ENCODE peak calls at places on chromosomes 16 and 17, in seven cellular contexts. E is NCI-H1105; Z is endothelial cell; O is DMS153; S is central memory CD4-positive, alpha-beta T cell; G is hypothalamus; U is CD8-positive, alpha-beta T cell. L is an unnamed sample.

GRCh38 chr16:82796047-82796446 is 169.3 kb downstream of the CDH13 start:
- DNase-seq in S (no peak), Z (no peak), G (no peak), E (no peak), O (no peak), U (no peak), L (no peak)

GRCh38 chr17:77802811-77803220 is 155.7 kb upstream of the TNRC6C start:
- DNase-seq in U (no peak), O (peak; percentile 74), Z (peak; percentile 34), G (peak; percentile 17), E (peak; percentile 72), S (no peak), L (no peak)

GRCh38 chr17:82321947-82322466 is 4.6 kb upstream of the CD7 start:
- DNase-seq in U (no peak), E (no peak), G (no peak), O (no peak), S (no peak), Z (no peak), L (no peak)

GRCh38 chr17:17824119-17824779 is 12.5 kb downstream of the SREBF1 start:
- DNase-seq in U (no peak), Z (no peak), G (peak; percentile 47), E (peak; percentile 93), O (no peak), S (no peak), L (no peak)

GRCh38 chr17:20273741-20274500 is 193.4 kb downstream of the LGALS9B start:
- DNase-seq in O (no peak), G (no peak), S (no peak), U (no peak), E (no peak), Z (no peak), L (no peak)

GRCh38 chr16:76280421-76280820 is 3.2 kb downstream of the CNTNAP4 start:
- DNase-seq in G (no peak), U (no peak), Z (no peak), E (no peak), S (no peak), O (no peak), L (no peak)

GRCh38 chr16:57462978-57463362 is 491 bp downstream of the POLR2C start:
- DNase-seq in O (no peak), Z (no peak), G (no peak), S (no peak), U (no peak), E (no peak), L (no peak)

GRCh38 chr17:31696184-31696602 is 162.9 kb downstream of the COPRS start:
- DNase-seq in G (peak; percentile 60), S (no peak), E (no peak), O (no peak), Z (no peak), U (no peak), L (no peak)

GRCh38 chr16:9817586-9817985 is 364.6 kb downstream of the GRIN2A start:
- DNase-seq in O (no peak), U (no peak), S (no peak), G (no peak), Z (no peak), E (no peak), L (no peak)

GRCh38 chr17:30000001-30000754 is 58.7 kb downstream of the EFCAB5 start:
- DNase-seq in O (no peak), E (no peak), Z (no peak), S (no peak), U (no peak), G (no peak), L (no peak)

GRCh38 chr16:60203525-60204124 is 1469.5 kb upstream of the GOT2 start:
- DNase-seq in O (peak; percentile 0), U (no peak), S (no peak), E (no peak), G (no peak), Z (peak; percentile 9), L (no peak)

GRCh38 chr17:61294777-61295176 is 104.9 kb upstream of the TBX2 start:
- DNase-seq in O (no peak), G (no peak), U (no peak), S (no peak), E (no peak), Z (no peak), L (no peak)

GRCh38 chr17:12806630-12807029 is 17.3 kb downstream of the ARHGAP44 start:
- DNase-seq in Z (no peak), O (no peak), S (no peak), E (no peak), U (no peak), G (no peak), L (no peak)

GRCh38 chr17:3885970-3886369 is 6.9 kb downstream of the CAMKK1 start:
- DNase-seq in S (no peak), O (no peak), Z (no peak), G (no peak), U (no peak), E (no peak), L (no peak)

GRCh38 chr16:64586756-64587155 is 535.1 kb downstream of the CDH11 start:
- DNase-seq in E (no peak), O (no peak), G (no peak), Z (no peak), S (no peak), U (no peak), L (no peak)

GRCh38 chr16:70789231-70789926 is 11.6 kb downstream of the VAC14 start:
- DNase-seq in S (no peak), E (no peak), G (no peak), O (no peak), Z (no peak), U (no peak), L (no peak)